ENCODE peak calls at places on chromosomes 11 and 22, in eight cellular contexts. One of them, this sample, is unnamed.

GRCh38 chr11:96260067-96260511 is 82.9 kb downstream of the MAML2 start:
- DNase-seq in stimulated activated CD4-positive, alpha-beta T cell treated with anti-CD3 and anti-CD28 coated beads, Interleukin-12 subunit alpha, Interleukin-12 subunit beta, amount 100 ng/mL, for 48 hours: no peak
- DNase-seq in NCI-H510A: no peak
- DNase-seq in MG63: no peak
- DNase-seq in left colon: no peak
- DNase-seq in HCEC 1CT: no peak
- DNase-seq in stimulated activated CD8-positive, alpha-beta memory T cell treated with anti-CD3 and anti-CD28 coated beads, Interleukin-2, amount 100 ng/mL, for 48 hours: no peak
- DNase-seq in nucleus accumbens: no peak
- DNase-seq in this sample: no peak

GRCh38 chr11:14213006-14213405 is 146.0 kb downstream of the RRAS2 start:
- DNase-seq in HCEC 1CT: no peak
- DNase-seq in NCI-H510A: no peak
- DNase-seq in stimulated activated CD4-positive, alpha-beta T cell treated with anti-CD3 and anti-CD28 coated beads, Interleukin-12 subunit alpha, Interleukin-12 subunit beta, amount 100 ng/mL, for 48 hours: no peak
- DNase-seq in nucleus accumbens: no peak
- DNase-seq in stimulated activated CD8-positive, alpha-beta memory T cell treated with anti-CD3 and anti-CD28 coated beads, Interleukin-2, amount 100 ng/mL, for 48 hours: no peak
- DNase-seq in left colon: no peak
- DNase-seq in MG63: no peak
- DNase-seq in this sample: no peak

GRCh38 chr11:101176381-101176780 is 46.8 kb upstream of the PGR start:
- DNase-seq in MG63: no peak
- DNase-seq in left colon: no peak
- DNase-seq in stimulated activated CD8-positive, alpha-beta memory T cell treated with anti-CD3 and anti-CD28 coated beads, Interleukin-2, amount 100 ng/mL, for 48 hours: no peak
- DNase-seq in NCI-H510A: no peak
- DNase-seq in stimulated activated CD4-positive, alpha-beta T cell treated with anti-CD3 and anti-CD28 coated beads, Interleukin-12 subunit alpha, Interleukin-12 subunit beta, amount 100 ng/mL, for 48 hours: no peak
- DNase-seq in HCEC 1CT: no peak
- DNase-seq in nucleus accumbens: no peak
- DNase-seq in this sample: no peak

GRCh38 chr11:69089258-69089657 is 40.5 kb downstream of the TPCN2 start:
- DNase-seq in nucleus accumbens: no peak
- DNase-seq in stimulated activated CD8-positive, alpha-beta memory T cell treated with anti-CD3 and anti-CD28 coated beads, Interleukin-2, amount 100 ng/mL, for 48 hours: no peak
- DNase-seq in left colon: no peak
- DNase-seq in NCI-H510A: no peak
- DNase-seq in stimulated activated CD4-positive, alpha-beta T cell treated with anti-CD3 and anti-CD28 coated beads, Interleukin-12 subunit alpha, Interleukin-12 subunit beta, amount 100 ng/mL, for 48 hours: no peak
- DNase-seq in HCEC 1CT: peak
- DNase-seq in MG63: peak
- DNase-seq in this sample: no peak

GRCh38 chr22:49906799-49907290 is 11.4 kb downstream of the ALG12 start:
- DNase-seq in left colon: no peak
- DNase-seq in stimulated activated CD4-positive, alpha-beta T cell treated with anti-CD3 and anti-CD28 coated beads, Interleukin-12 subunit alpha, Interleukin-12 subunit beta, amount 100 ng/mL, for 48 hours: no peak
- DNase-seq in NCI-H510A: no peak
- DNase-seq in nucleus accumbens: no peak
- DNase-seq in MG63: no peak
- DNase-seq in stimulated activated CD8-positive, alpha-beta memory T cell treated with anti-CD3 and anti-CD28 coated beads, Interleukin-2, amount 100 ng/mL, for 48 hours: no peak
- DNase-seq in HCEC 1CT: no peak
- DNase-seq in this sample: no peak

GRCh38 chr11:44000731-44001130 is 47.0 kb upstream of the ACCSL start:
- DNase-seq in nucleus accumbens: no peak
- DNase-seq in HCEC 1CT: no peak
- DNase-seq in left colon: no peak
- DNase-seq in stimulated activated CD4-positive, alpha-beta T cell treated with anti-CD3 and anti-CD28 coated beads, Interleukin-12 subunit alpha, Interleukin-12 subunit beta, amount 100 ng/mL, for 48 hours: no peak
- DNase-seq in MG63: no peak
- DNase-seq in NCI-H510A: no peak
- DNase-seq in stimulated activated CD8-positive, alpha-beta memory T cell treated with anti-CD3 and anti-CD28 coated beads, Interleukin-2, amount 100 ng/mL, for 48 hours: no peak
- DNase-seq in this sample: no peak

GRCh38 chr11:120136356-120136755 is 1.6 kb downstream of the TRIM29 start:
- DNase-seq in NCI-H510A: no peak
- DNase-seq in MG63: no peak
- DNase-seq in stimulated activated CD4-positive, alpha-beta T cell treated with anti-CD3 and anti-CD28 coated beads, Interleukin-12 subunit alpha, Interleukin-12 subunit beta, amount 100 ng/mL, for 48 hours: no peak
- DNase-seq in nucleus accumbens: no peak
- DNase-seq in HCEC 1CT: no peak
- DNase-seq in left colon: no peak
- DNase-seq in stimulated activated CD8-positive, alpha-beta memory T cell treated with anti-CD3 and anti-CD28 coated beads, Interleukin-2, amount 100 ng/mL, for 48 hours: no peak
- DNase-seq in this sample: no peak

GRCh38 chr11:34175284-34176019 is 70.0 kb downstream of the NAT10 start:
- DNase-seq in NCI-H510A: no peak
- DNase-seq in MG63: no peak
- DNase-seq in left colon: no peak
- DNase-seq in nucleus accumbens: no peak
- DNase-seq in HCEC 1CT: no peak
- DNase-seq in stimulated activated CD4-positive, alpha-beta T cell treated with anti-CD3 and anti-CD28 coated beads, Interleukin-12 subunit alpha, Interleukin-12 subunit beta, amount 100 ng/mL, for 48 hours: no peak
- DNase-seq in stimulated activated CD8-positive, alpha-beta memory T cell treated with anti-CD3 and anti-CD28 coated beads, Interleukin-2, amount 100 ng/mL, for 48 hours: no peak
- DNase-seq in this sample: no peak

GRCh38 chr11:122700676-122701075 is 45.2 kb downstream of the UBASH3B start:
- DNase-seq in nucleus accumbens: no peak
- DNase-seq in MG63: no peak
- DNase-seq in left colon: no peak
- DNase-seq in stimulated activated CD8-positive, alpha-beta memory T cell treated with anti-CD3 and anti-CD28 coated beads, Interleukin-2, amount 100 ng/mL, for 48 hours: no peak
- DNase-seq in HCEC 1CT: no peak
- DNase-seq in NCI-H510A: no peak
- DNase-seq in stimulated activated CD4-positive, alpha-beta T cell treated with anti-CD3 and anti-CD28 coated beads, Interleukin-12 subunit alpha, Interleukin-12 subunit beta, amount 100 ng/mL, for 48 hours: no peak
- DNase-seq in this sample: no peak

GRCh38 chr11:101010899-101011298 is 118.7 kb downstream of the PGR start:
- DNase-seq in stimulated activated CD8-positive, alpha-beta memory T cell treated with anti-CD3 and anti-CD28 coated beads, Interleukin-2, amount 100 ng/mL, for 48 hours: no peak
- DNase-seq in MG63: peak
- DNase-seq in HCEC 1CT: no peak
- DNase-seq in left colon: no peak
- DNase-seq in stimulated activated CD4-positive, alpha-beta T cell treated with anti-CD3 and anti-CD28 coated beads, Interleukin-12 subunit alpha, Interleukin-12 subunit beta, amount 100 ng/mL, for 48 hours: no peak
- DNase-seq in nucleus accumbens: no peak
- DNase-seq in NCI-H510A: no peak
- DNase-seq in this sample: no peak

GRCh38 chr11:75276696-75277095 is 36.1 kb downstream of the TPBGL start:
- DNase-seq in stimulated activated CD4-positive, alpha-beta T cell treated with anti-CD3 and anti-CD28 coated beads, Interleukin-12 subunit alpha, Interleukin-12 subunit beta, amount 100 ng/mL, for 48 hours: no peak
- DNase-seq in NCI-H510A: peak
- DNase-seq in HCEC 1CT: no peak
- DNase-seq in left colon: peak
- DNase-seq in MG63: no peak
- DNase-seq in nucleus accumbens: no peak
- DNase-seq in stimulated activated CD8-positive, alpha-beta memory T cell treated with anti-CD3 and anti-CD28 coated beads, Interleukin-2, amount 100 ng/mL, for 48 hours: no peak
- DNase-seq in this sample: no peak

GRCh38 chr11:19632435-19632834 is 80.2 kb upstream of the NAV2 start:
- DNase-seq in stimulated activated CD4-positive, alpha-beta T cell treated with anti-CD3 and anti-CD28 coated beads, Interleukin-12 subunit alpha, Interleukin-12 subunit beta, amount 100 ng/mL, for 48 hours: no peak
- DNase-seq in nucleus accumbens: no peak
- DNase-seq in stimulated activated CD8-positive, alpha-beta memory T cell treated with anti-CD3 and anti-CD28 coated beads, Interleukin-2, amount 100 ng/mL, for 48 hours: no peak
- DNase-seq in left colon: no peak
- DNase-seq in MG63: no peak
- DNase-seq in HCEC 1CT: peak
- DNase-seq in NCI-H510A: no peak
- DNase-seq in this sample: no peak

GRCh38 chr22:19137384-19138216 is 6.5 kb downstream of the TSSK2 start:
- DNase-seq in left colon: no peak
- DNase-seq in nucleus accumbens: no peak
- DNase-seq in stimulated activated CD8-positive, alpha-beta memory T cell treated with anti-CD3 and anti-CD28 coated beads, Interleukin-2, amount 100 ng/mL, for 48 hours: no peak
- DNase-seq in HCEC 1CT: no peak
- DNase-seq in MG63: no peak
- DNase-seq in stimulated activated CD4-positive, alpha-beta T cell treated with anti-CD3 and anti-CD28 coated beads, Interleukin-12 subunit alpha, Interleukin-12 subunit beta, amount 100 ng/mL, for 48 hours: no peak
- DNase-seq in NCI-H510A: no peak
- DNase-seq in this sample: no peak

GRCh38 chr11:46370253-46370652 is 11.2 kb upstream of the MDK start:
- DNase-seq in NCI-H510A: no peak
- DNase-seq in MG63: no peak
- DNase-seq in HCEC 1CT: no peak
- DNase-seq in stimulated activated CD4-positive, alpha-beta T cell treated with anti-CD3 and anti-CD28 coated beads, Interleukin-12 subunit alpha, Interleukin-12 subunit beta, amount 100 ng/mL, for 48 hours: no peak
- DNase-seq in nucleus accumbens: no peak
- DNase-seq in left colon: no peak
- DNase-seq in stimulated activated CD8-positive, alpha-beta memory T cell treated with anti-CD3 and anti-CD28 coated beads, Interleukin-2, amount 100 ng/mL, for 48 hours: no peak
- DNase-seq in this sample: no peak

GRCh38 chr22:50057868-50058311 is at the start of gene TTLL8:
- DNase-seq in nucleus accumbens: no peak
- DNase-seq in MG63: no peak
- DNase-seq in HCEC 1CT: no peak
- DNase-seq in stimulated activated CD4-positive, alpha-beta T cell treated with anti-CD3 and anti-CD28 coated beads, Interleukin-12 subunit alpha, Interleukin-12 subunit beta, amount 100 ng/mL, for 48 hours: no peak
- DNase-seq in stimulated activated CD8-positive, alpha-beta memory T cell treated with anti-CD3 and anti-CD28 coated beads, Interleukin-2, amount 100 ng/mL, for 48 hours: no peak
- DNase-seq in left colon: no peak
- DNase-seq in NCI-H510A: no peak
- DNase-seq in this sample: no peak

GRCh38 chr22:29306830-29307657 is 594 bp downstream of the GAS2L1 start:
- DNase-seq in NCI-H510A: peak
- DNase-seq in MG63: peak
- DNase-seq in stimulated activated CD4-positive, alpha-beta T cell treated with anti-CD3 and anti-CD28 coated beads, Interleukin-12 subunit alpha, Interleukin-12 subunit beta, amount 100 ng/mL, for 48 hours: peak
- DNase-seq in stimulated activated CD8-positive, alpha-beta memory T cell treated with anti-CD3 and anti-CD28 coated beads, Interleukin-2, amount 100 ng/mL, for 48 hours: no peak
- DNase-seq in nucleus accumbens: no peak
- DNase-seq in HCEC 1CT: peak
- DNase-seq in left colon: peak
- DNase-seq in this sample: peak

GRCh38 chr22:24694971-24695928 is 79.3 kb downstream of the PIWIL3 start:
- DNase-seq in MG63: no peak
- DNase-seq in stimulated activated CD4-positive, alpha-beta T cell treated with anti-CD3 and anti-CD28 coated beads, Interleukin-12 subunit alpha, Interleukin-12 subunit beta, amount 100 ng/mL, for 48 hours: no peak
- DNase-seq in HCEC 1CT: no peak
- DNase-seq in NCI-H510A: peak
- DNase-seq in nucleus accumbens: no peak
- DNase-seq in stimulated activated CD8-positive, alpha-beta memory T cell treated with anti-CD3 and anti-CD28 coated beads, Interleukin-2, amount 100 ng/mL, for 48 hours: no peak
- DNase-seq in left colon: peak
- DNase-seq in this sample: no peak

GRCh38 chr11:100741866-100742625 is 55.0 kb downstream of the ARHGAP42 start:
- DNase-seq in stimulated activated CD4-positive, alpha-beta T cell treated with anti-CD3 and anti-CD28 coated beads, Interleukin-12 subunit alpha, Interleukin-12 subunit beta, amount 100 ng/mL, for 48 hours: no peak
- DNase-seq in NCI-H510A: no peak
- DNase-seq in HCEC 1CT: no peak
- DNase-seq in nucleus accumbens: no peak
- DNase-seq in left colon: no peak
- DNase-seq in stimulated activated CD8-positive, alpha-beta memory T cell treated with anti-CD3 and anti-CD28 coated beads, Interleukin-2, amount 100 ng/mL, for 48 hours: no peak
- DNase-seq in MG63: no peak
- DNase-seq in this sample: no peak

GRCh38 chr11:59953463-59954218 is 10.2 kb upstream of the OOSP4A start:
- DNase-seq in nucleus accumbens: no peak
- DNase-seq in HCEC 1CT: no peak
- DNase-seq in NCI-H510A: no peak
- DNase-seq in left colon: no peak
- DNase-seq in stimulated activated CD4-positive, alpha-beta T cell treated with anti-CD3 and anti-CD28 coated beads, Interleukin-12 subunit alpha, Interleukin-12 subunit beta, amount 100 ng/mL, for 48 hours: no peak
- DNase-seq in stimulated activated CD8-positive, alpha-beta memory T cell treated with anti-CD3 and anti-CD28 coated beads, Interleukin-2, amount 100 ng/mL, for 48 hours: no peak
- DNase-seq in MG63: no peak
- DNase-seq in this sample: no peak

GRCh38 chr11:75312346-75312745 is 39.1 kb downstream of the ARRB1 start:
- DNase-seq in NCI-H510A: no peak
- DNase-seq in stimulated activated CD8-positive, alpha-beta memory T cell treated with anti-CD3 and anti-CD28 coated beads, Interleukin-2, amount 100 ng/mL, for 48 hours: no peak
- DNase-seq in MG63: no peak
- DNase-seq in left colon: no peak
- DNase-seq in stimulated activated CD4-positive, alpha-beta T cell treated with anti-CD3 and anti-CD28 coated beads, Interleukin-12 subunit alpha, Interleukin-12 subunit beta, amount 100 ng/mL, for 48 hours: no peak
- DNase-seq in HCEC 1CT: no peak
- DNase-seq in nucleus accumbens: no peak
- DNase-seq in this sample: no peak

GRCh38 chr11:126366064-126366822 is 10.8 kb downstream of the ST3GAL4 start:
- DNase-seq in MG63: no peak
- DNase-seq in stimulated activated CD8-positive, alpha-beta memory T cell treated with anti-CD3 and anti-CD28 coated beads, Interleukin-2, amount 100 ng/mL, for 48 hours: no peak
- DNase-seq in stimulated activated CD4-positive, alpha-beta T cell treated with anti-CD3 and anti-CD28 coated beads, Interleukin-12 subunit alpha, Interleukin-12 subunit beta, amount 100 ng/mL, for 48 hours: no peak
- DNase-seq in nucleus accumbens: no peak
- DNase-seq in NCI-H510A: no peak
- DNase-seq in left colon: peak
- DNase-seq in HCEC 1CT: no peak
- DNase-seq in this sample: no peak

GRCh38 chr11:47488674-47489394 is 39.9 kb upstream of the RAPSN start:
- DNase-seq in stimulated activated CD4-positive, alpha-beta T cell treated with anti-CD3 and anti-CD28 coated beads, Interleukin-12 subunit alpha, Interleukin-12 subunit beta, amount 100 ng/mL, for 48 hours: no peak
- DNase-seq in NCI-H510A: no peak
- DNase-seq in nucleus accumbens: no peak
- DNase-seq in stimulated activated CD8-positive, alpha-beta memory T cell treated with anti-CD3 and anti-CD28 coated beads, Interleukin-2, amount 100 ng/mL, for 48 hours: no peak
- DNase-seq in left colon: peak
- DNase-seq in HCEC 1CT: no peak
- DNase-seq in MG63: no peak
- DNase-seq in this sample: no peak

GRCh38 chr11:10581481-10582019 is 13.1 kb upstream of the LYVE1 start:
- DNase-seq in NCI-H510A: no peak
- DNase-seq in stimulated activated CD4-positive, alpha-beta T cell treated with anti-CD3 and anti-CD28 coated beads, Interleukin-12 subunit alpha, Interleukin-12 subunit beta, amount 100 ng/mL, for 48 hours: no peak
- DNase-seq in left colon: peak
- DNase-seq in stimulated activated CD8-positive, alpha-beta memory T cell treated with anti-CD3 and anti-CD28 coated beads, Interleukin-2, amount 100 ng/mL, for 48 hours: no peak
- DNase-seq in nucleus accumbens: no peak
- DNase-seq in MG63: peak
- DNase-seq in HCEC 1CT: peak
- DNase-seq in this sample: no peak

GRCh38 chr11:26994579-26995210 is 783 bp downstream of the FIBIN start:
- DNase-seq in MG63: no peak
- DNase-seq in HCEC 1CT: peak
- DNase-seq in left colon: no peak
- DNase-seq in stimulated activated CD4-positive, alpha-beta T cell treated with anti-CD3 and anti-CD28 coated beads, Interleukin-12 subunit alpha, Interleukin-12 subunit beta, amount 100 ng/mL, for 48 hours: no peak
- DNase-seq in nucleus accumbens: no peak
- DNase-seq in stimulated activated CD8-positive, alpha-beta memory T cell treated with anti-CD3 and anti-CD28 coated beads, Interleukin-2, amount 100 ng/mL, for 48 hours: no peak
- DNase-seq in NCI-H510A: no peak
- DNase-seq in this sample: no peak

GRCh38 chr22:46578251-46578823 is 40.9 kb upstream of the CELSR1 start:
- DNase-seq in stimulated activated CD8-positive, alpha-beta memory T cell treated with anti-CD3 and anti-CD28 coated beads, Interleukin-2, amount 100 ng/mL, for 48 hours: no peak
- DNase-seq in left colon: no peak
- DNase-seq in NCI-H510A: no peak
- DNase-seq in MG63: no peak
- DNase-seq in nucleus accumbens: no peak
- DNase-seq in HCEC 1CT: no peak
- DNase-seq in stimulated activated CD4-positive, alpha-beta T cell treated with anti-CD3 and anti-CD28 coated beads, Interleukin-12 subunit alpha, Interleukin-12 subunit beta, amount 100 ng/mL, for 48 hours: no peak
- DNase-seq in this sample: no peak

GRCh38 chr11:47270331-47271271 is 668 bp downstream of the MADD start:
- DNase-seq in stimulated activated CD8-positive, alpha-beta memory T cell treated with anti-CD3 and anti-CD28 coated beads, Interleukin-2, amount 100 ng/mL, for 48 hours: no peak
- DNase-seq in HCEC 1CT: peak
- DNase-seq in stimulated activated CD4-positive, alpha-beta T cell treated with anti-CD3 and anti-CD28 coated beads, Interleukin-12 subunit alpha, Interleukin-12 subunit beta, amount 100 ng/mL, for 48 hours: no peak
- DNase-seq in left colon: no peak
- DNase-seq in NCI-H510A: no peak
- DNase-seq in MG63: peak
- DNase-seq in nucleus accumbens: no peak
- DNase-seq in this sample: peak

GRCh38 chr11:2779981-2780849 is 80.4 kb upstream of the KCNQ1OT1 start:
- DNase-seq in HCEC 1CT: no peak
- DNase-seq in NCI-H510A: no peak
- DNase-seq in stimulated activated CD4-positive, alpha-beta T cell treated with anti-CD3 and anti-CD28 coated beads, Interleukin-12 subunit alpha, Interleukin-12 subunit beta, amount 100 ng/mL, for 48 hours: no peak
- DNase-seq in stimulated activated CD8-positive, alpha-beta memory T cell treated with anti-CD3 and anti-CD28 coated beads, Interleukin-2, amount 100 ng/mL, for 48 hours: no peak
- DNase-seq in left colon: peak
- DNase-seq in nucleus accumbens: no peak
- DNase-seq in MG63: no peak
- DNase-seq in this sample: no peak

GRCh38 chr11:2534957-2535672 is 90.3 kb downstream of the KCNQ1 start:
- DNase-seq in MG63: no peak
- DNase-seq in stimulated activated CD4-positive, alpha-beta T cell treated with anti-CD3 and anti-CD28 coated beads, Interleukin-12 subunit alpha, Interleukin-12 subunit beta, amount 100 ng/mL, for 48 hours: no peak
- DNase-seq in nucleus accumbens: no peak
- DNase-seq in HCEC 1CT: no peak
- DNase-seq in stimulated activated CD8-positive, alpha-beta memory T cell treated with anti-CD3 and anti-CD28 coated beads, Interleukin-2, amount 100 ng/mL, for 48 hours: no peak
- DNase-seq in left colon: peak
- DNase-seq in NCI-H510A: no peak
- DNase-seq in this sample: no peak

GRCh38 chr11:131652231-131652630 is 281.8 kb downstream of the NTM start:
- DNase-seq in MG63: no peak
- DNase-seq in NCI-H510A: no peak
- DNase-seq in nucleus accumbens: no peak
- DNase-seq in left colon: no peak
- DNase-seq in HCEC 1CT: no peak
- DNase-seq in stimulated activated CD8-positive, alpha-beta memory T cell treated with anti-CD3 and anti-CD28 coated beads, Interleukin-2, amount 100 ng/mL, for 48 hours: no peak
- DNase-seq in stimulated activated CD4-positive, alpha-beta T cell treated with anti-CD3 and anti-CD28 coated beads, Interleukin-12 subunit alpha, Interleukin-12 subunit beta, amount 100 ng/mL, for 48 hours: no peak
- DNase-seq in this sample: no peak

GRCh38 chr11:28343304-28344233 is 235.4 kb downstream of the METTL15 start:
- DNase-seq in HCEC 1CT: peak
- DNase-seq in nucleus accumbens: no peak
- DNase-seq in NCI-H510A: no peak
- DNase-seq in stimulated activated CD8-positive, alpha-beta memory T cell treated with anti-CD3 and anti-CD28 coated beads, Interleukin-2, amount 100 ng/mL, for 48 hours: no peak
- DNase-seq in MG63: peak
- DNase-seq in left colon: no peak
- DNase-seq in stimulated activated CD4-positive, alpha-beta T cell treated with anti-CD3 and anti-CD28 coated beads, Interleukin-12 subunit alpha, Interleukin-12 subunit beta, amount 100 ng/mL, for 48 hours: no peak
- DNase-seq in this sample: peak

GRCh38 chr11:43419460-43419859 is 60.7 kb downstream of the TTC17 start:
- DNase-seq in HCEC 1CT: peak
- DNase-seq in stimulated activated CD8-positive, alpha-beta memory T cell treated with anti-CD3 and anti-CD28 coated beads, Interleukin-2, amount 100 ng/mL, for 48 hours: no peak
- DNase-seq in nucleus accumbens: no peak
- DNase-seq in MG63: no peak
- DNase-seq in left colon: no peak
- DNase-seq in NCI-H510A: no peak
- DNase-seq in stimulated activated CD4-positive, alpha-beta T cell treated with anti-CD3 and anti-CD28 coated beads, Interleukin-12 subunit alpha, Interleukin-12 subunit beta, amount 100 ng/mL, for 48 hours: no peak
- DNase-seq in this sample: peak

GRCh38 chr11:130403301-130403804 is 25.1 kb downstream of the ADAMTS8 start:
- DNase-seq in MG63: peak
- DNase-seq in stimulated activated CD8-positive, alpha-beta memory T cell treated with anti-CD3 and anti-CD28 coated beads, Interleukin-2, amount 100 ng/mL, for 48 hours: no peak
- DNase-seq in stimulated activated CD4-positive, alpha-beta T cell treated with anti-CD3 and anti-CD28 coated beads, Interleukin-12 subunit alpha, Interleukin-12 subunit beta, amount 100 ng/mL, for 48 hours: no peak
- DNase-seq in nucleus accumbens: no peak
- DNase-seq in HCEC 1CT: peak
- DNase-seq in NCI-H510A: no peak
- DNase-seq in left colon: peak
- DNase-seq in this sample: no peak

GRCh38 chr11:111063711-111064110 is 181.8 kb upstream of the POU2AF2 start:
- DNase-seq in MG63: peak
- DNase-seq in stimulated activated CD4-positive, alpha-beta T cell treated with anti-CD3 and anti-CD28 coated beads, Interleukin-12 subunit alpha, Interleukin-12 subunit beta, amount 100 ng/mL, for 48 hours: no peak
- DNase-seq in stimulated activated CD8-positive, alpha-beta memory T cell treated with anti-CD3 and anti-CD28 coated beads, Interleukin-2, amount 100 ng/mL, for 48 hours: no peak
- DNase-seq in HCEC 1CT: peak
- DNase-seq in nucleus accumbens: no peak
- DNase-seq in NCI-H510A: no peak
- DNase-seq in left colon: no peak
- DNase-seq in this sample: no peak

GRCh38 chr11:5726351-5726750 is 9.9 kb upstream of the OR56B1 start:
- DNase-seq in stimulated activated CD8-positive, alpha-beta memory T cell treated with anti-CD3 and anti-CD28 coated beads, Interleukin-2, amount 100 ng/mL, for 48 hours: no peak
- DNase-seq in stimulated activated CD4-positive, alpha-beta T cell treated with anti-CD3 and anti-CD28 coated beads, Interleukin-12 subunit alpha, Interleukin-12 subunit beta, amount 100 ng/mL, for 48 hours: no peak
- DNase-seq in MG63: no peak
- DNase-seq in HCEC 1CT: no peak
- DNase-seq in NCI-H510A: no peak
- DNase-seq in left colon: no peak
- DNase-seq in nucleus accumbens: no peak
- DNase-seq in this sample: no peak

This sample was measured in A673.